ENCODE peak calls at places on chromosomes 5 and 9, in ten cellular contexts. R is astrocyte of the hippocampus, E is psoas muscle, Y is RCC 7860, I is HuH-7, X is myocyte, U is mucosa of gallbladder, P is transverse colon, L is Calu3, D is NCI-H1417. A is an unnamed sample.

GRCh38 chr9:17349816-17350215 is 215.0 kb downstream of the CNTLN start:
- DNase-seq in R (peak; percentile 64), E (no peak), Y (no peak), I (no peak), X (peak; percentile 48), U (no peak), P (no peak), L (no peak), D (no peak), A (no peak)

GRCh38 chr5:140331638-140332037 is 14.8 kb downstream of the HBEGF start:
- DNase-seq in R (no peak), E (no peak), Y (no peak), I (no peak), X (no peak), U (no peak), P (no peak), L (no peak), D (no peak), A (no peak)

GRCh38 chr9:17216011-17216410 is 81.2 kb downstream of the CNTLN start:
- DNase-seq in R (no peak), E (no peak), Y (no peak), I (no peak), X (peak; percentile 34), U (no peak), P (no peak), L (no peak), D (no peak), A (no peak)

GRCh38 chr5:139760066-139761056 is 35.2 kb upstream of the PSD2 start:
- DNase-seq in R (peak; percentile 80), E (no peak), Y (peak; percentile 85), I (no peak), X (peak; percentile 54), U (no peak), P (no peak), L (no peak), D (no peak), A (no peak)

GRCh38 chr5:126976520-126977172 is 53.7 kb downstream of the MARCHF3 start:
- DNase-seq in R (no peak), E (no peak), Y (no peak), I (no peak), X (peak; percentile 26), U (no peak), P (no peak), L (no peak), D (no peak), A (no peak)

GRCh38 chr5:116343961-116344360 is 230.7 kb downstream of the SEMA6A start:
- DNase-seq in R (no peak), E (no peak), Y (no peak), I (no peak), X (peak; percentile 42), U (no peak), P (no peak), L (no peak), D (no peak), A (no peak)

GRCh38 chr9:134381262-134381661 is 55.0 kb downstream of the RXRA start:
- DNase-seq in R (no peak), E (no peak), Y (no peak), I (no peak), X (no peak), U (no peak), P (no peak), L (no peak), D (no peak), A (no peak)

GRCh38 chr9:127194881-127195713 is 69.5 kb upstream of the GARNL3 start:
- DNase-seq in R (peak; percentile 36), E (peak; percentile 52), Y (peak; percentile 93), I (no peak), X (peak; percentile 99), U (no peak), P (no peak), L (no peak), D (no peak), A (peak; percentile 79)

GRCh38 chr5:93890657-93891056 is 149.3 kb upstream of the POU5F2 start:
- DNase-seq in R (peak; percentile 69), E (no peak), Y (no peak), I (no peak), X (no peak), U (no peak), P (no peak), L (no peak), D (peak; percentile 85), A (no peak)

GRCh38 chr5:137442660-137443059 is 56.5 kb downstream of the SPOCK1 start:
- DNase-seq in R (no peak), E (no peak), Y (no peak), I (no peak), X (no peak), U (no peak), P (no peak), L (no peak), D (no peak), A (no peak)

GRCh38 chr5:101679816-101680215 is 616.3 kb downstream of the SLCO4C1 start:
- DNase-seq in R (peak; percentile 24), E (no peak), Y (no peak), I (no peak), X (peak; percentile 8), U (no peak), P (no peak), L (no peak), D (no peak), A (no peak)

GRCh38 chr5:150361301-150361700 is 3.8 kb downstream of the TCOF1 start:
- DNase-seq in R (no peak), E (no peak), Y (no peak), I (no peak), X (no peak), U (no peak), P (no peak), L (no peak), D (no peak), A (no peak)

GRCh38 chr9:98311541-98311940 is 56.1 kb upstream of the TBC1D2 start:
- DNase-seq in R (no peak), E (no peak), Y (no peak), I (no peak), X (no peak), U (no peak), P (no peak), L (no peak), D (no peak), A (no peak)

GRCh38 chr5:39376293-39376714 is 12.0 kb upstream of the C9 start:
- DNase-seq in R (peak; percentile 71), E (no peak), Y (peak; percentile 72), I (peak; percentile 64), X (peak; percentile 64), U (peak; percentile 35), P (peak; percentile 27), L (peak; percentile 64), D (peak; percentile 37), A (peak; percentile 57)

A was measured in HepG2.